ENCODE peak calls at places on chromosome 4, in four cellular contexts. V is HepG2, J is K562, Q is SK-N-SH. P is an unnamed sample.
A peak's percentile ranks its signal among the peaks of the same experiment; 100 is the strongest.

GRCh38 chr4:80243274-80244018 is 23.0 kb upstream of the FGF5 start:
- DNase-seq in V (no peak), J (no peak), Q (no peak), P (no peak)

GRCh38 chr4:76984788-76985211 is 35.2 kb downstream of the SEPTIN11 start:
- DNase-seq in V (peak; percentile 64), J (no peak), Q (peak; percentile 42), P (no peak)

GRCh38 chr4:30396772-30397475 is 323.2 kb upstream of the PCDH7 start:
- DNase-seq in V (no peak), J (no peak), Q (no peak), P (no peak)

GRCh38 chr4:85265234-85265633 is 209.7 kb upstream of the ARHGAP24 start:
- DNase-seq in V (no peak), J (no peak), Q (no peak), P (no peak)

GRCh38 chr4:145178740-145179139 is 1.6 kb downstream of the OTUD4 start:
- DNase-seq in V (no peak), J (peak; percentile 43), Q (peak; percentile 17), P (no peak)

GRCh38 chr4:108111781-108112180 is 57.0 kb downstream of the LEF1 start:
- DNase-seq in V (no peak), J (no peak), Q (no peak), P (no peak)

GRCh38 chr4:18695733-18696527 is 674.4 kb upstream of the LCORL start:
- DNase-seq in V (no peak), J (peak; percentile 1), Q (no peak), P (peak; percentile 24)

GRCh38 chr4:72110886-72111285 is 79.1 kb downstream of the NPFFR2 start:
- DNase-seq in V (no peak), J (no peak), Q (no peak), P (no peak)

GRCh38 chr4:164531336-164531735 is 222.6 kb upstream of the SMIM31 start:
- DNase-seq in V (no peak), J (no peak), Q (no peak), P (no peak)

GRCh38 chr4:26717332-26717731 is 133.4 kb downstream of the TBC1D19 start:
- DNase-seq in V (no peak), J (no peak), Q (no peak), P (no peak)

GRCh38 chr4:1211951-1212545 is 36.9 kb downstream of the CTBP1 start:
- DNase-seq in V (no peak), J (no peak), Q (no peak), P (no peak)
- TF ChIP-seq FOXJ3 in V (no peak), J (no peak), Q (no peak), P (no peak)

GRCh38 chr4:33091961-33092360 is 2371.8 kb downstream of the PCDH7 start:
- DNase-seq in V (no peak), J (no peak), Q (no peak), P (no peak)

GRCh38 chr4:33090910-33091309 is 2370.7 kb downstream of the PCDH7 start:
- DNase-seq in V (no peak), J (no peak), Q (no peak), P (no peak)

GRCh38 chr4:33088713-33089112 is 2368.5 kb downstream of the PCDH7 start:
- DNase-seq in V (no peak), J (no peak), Q (no peak), P (no peak)

GRCh38 chr4:33086351-33086900 is 2366.3 kb downstream of the PCDH7 start:
- DNase-seq in V (no peak), J (no peak), Q (no peak), P (no peak)
- TF ChIP-seq FOXJ3 in V (no peak), J (no peak), Q (no peak), P (no peak)

DNA sequence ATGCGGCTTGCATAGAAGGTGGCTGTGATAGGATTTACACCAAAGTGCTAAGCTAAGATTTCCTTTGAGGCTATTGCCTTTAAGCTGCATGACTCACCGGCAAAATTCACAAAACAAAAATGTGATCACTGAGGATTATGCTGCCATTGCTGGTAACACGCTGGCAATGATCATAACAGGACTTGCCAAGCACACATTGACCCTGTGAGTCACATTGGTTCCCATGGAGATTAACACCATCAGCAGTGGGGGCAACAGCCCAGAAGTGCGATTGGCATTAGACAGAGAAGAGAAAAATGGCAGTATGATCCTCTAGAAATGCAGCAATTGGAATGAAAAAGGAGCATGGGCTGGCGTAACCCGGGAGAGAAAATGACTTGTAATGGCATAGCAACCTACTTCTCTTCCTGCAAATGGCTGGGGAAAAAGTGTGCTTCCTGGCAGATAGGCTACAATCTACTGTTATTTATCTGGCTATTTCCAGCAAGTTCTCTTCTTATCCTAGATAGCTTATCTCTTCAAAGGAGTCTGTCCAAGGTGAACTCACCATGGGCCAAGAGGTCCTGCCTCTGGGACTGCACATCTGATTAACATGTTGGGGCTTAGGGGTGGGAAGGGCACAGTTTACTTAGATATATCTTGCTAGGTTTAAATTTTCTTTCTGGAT is 314.2 kb upstream of the IGFBP7 start:
- DNase-seq in V (no peak), J (no peak), Q (no peak), P (no peak)
- TF ChIP-seq FOXJ3 in V (no peak), J (no peak), Q (no peak), P (no peak)

GRCh38 chr4:3530663-3531254 is 1.5 kb downstream of the LRPAP1 start:
- DNase-seq in V (no peak), J (no peak), Q (no peak), P (no peak)
- TF ChIP-seq FOXJ3 in V (no peak), J (no peak), Q (no peak), P (no peak)

GRCh38 chr4:42150653-42151567 is 1.5 kb downstream of the BEND4 start:
- DNase-seq in V (no peak), J (no peak), Q (peak; percentile 66), P (peak; percentile 37)

GRCh38 chr4:42152507-42153504 is at the start of gene BEND4:
- DNase-seq in V (no peak), J (no peak), Q (peak; percentile 17), P (peak; percentile 16)

GRCh38 chr4:42149004-42149403 is 3.5 kb downstream of the BEND4 start:
- DNase-seq in V (no peak), J (no peak), Q (peak; percentile 24), P (no peak)

GRCh38 chr4:42148453-42148852 is 4.0 kb downstream of the BEND4 start:
- DNase-seq in V (no peak), J (no peak), Q (peak; percentile 39), P (no peak)

DNA sequence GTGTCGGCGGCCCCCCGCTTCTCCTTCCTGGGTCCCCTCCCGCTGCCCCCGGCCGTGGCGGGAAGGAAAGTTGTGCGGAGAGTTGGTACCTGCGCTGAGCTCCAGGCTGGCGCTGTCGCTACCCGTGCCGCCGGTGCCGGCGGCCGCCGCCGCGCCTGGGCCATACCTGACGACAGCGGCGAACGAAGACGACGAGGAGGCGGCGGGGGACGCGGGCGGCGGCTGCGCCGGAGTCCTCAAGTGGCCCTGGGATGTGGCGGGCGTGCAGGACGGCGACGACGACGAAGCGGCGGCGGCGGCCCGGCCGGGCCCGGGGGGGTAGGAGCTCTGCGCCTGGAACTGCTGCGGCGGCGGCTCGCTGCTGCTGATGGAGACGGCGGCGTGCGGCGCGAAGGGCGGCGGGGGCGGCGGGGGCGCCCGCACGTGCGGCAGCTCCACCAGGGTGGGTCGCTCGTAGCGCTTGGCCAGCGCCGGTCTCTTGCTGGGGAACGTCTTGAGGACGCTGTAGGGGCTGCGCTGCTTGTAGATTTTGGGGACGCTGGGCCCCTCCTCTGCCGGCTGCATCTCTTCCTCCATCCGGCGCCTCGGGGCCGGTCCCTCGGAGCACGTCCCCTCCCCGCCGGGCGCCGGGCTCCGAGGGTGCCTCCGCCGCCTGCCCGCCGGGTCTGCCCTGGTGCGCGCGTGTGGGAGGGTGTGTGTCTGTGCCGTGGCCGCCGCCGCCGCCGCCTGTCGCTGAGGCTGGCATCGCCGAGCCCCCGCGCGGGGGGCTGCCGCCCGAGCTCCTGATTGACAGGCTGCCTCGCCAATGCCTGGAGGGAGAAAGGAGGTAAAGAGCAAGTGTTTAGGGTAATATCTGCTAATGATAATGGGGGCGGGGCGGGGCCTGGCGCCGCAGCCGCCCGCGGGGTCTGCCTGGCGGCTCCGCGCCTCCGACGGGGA is 618 bp downstream of the BEND4 start:
- DNase-seq in V (no peak), J (no peak), Q (peak; percentile 90), P (peak; percentile 87)
- TF ChIP-seq FOXJ3 in V (no peak), J (no peak), Q (no peak), P (no peak)

DNA sequence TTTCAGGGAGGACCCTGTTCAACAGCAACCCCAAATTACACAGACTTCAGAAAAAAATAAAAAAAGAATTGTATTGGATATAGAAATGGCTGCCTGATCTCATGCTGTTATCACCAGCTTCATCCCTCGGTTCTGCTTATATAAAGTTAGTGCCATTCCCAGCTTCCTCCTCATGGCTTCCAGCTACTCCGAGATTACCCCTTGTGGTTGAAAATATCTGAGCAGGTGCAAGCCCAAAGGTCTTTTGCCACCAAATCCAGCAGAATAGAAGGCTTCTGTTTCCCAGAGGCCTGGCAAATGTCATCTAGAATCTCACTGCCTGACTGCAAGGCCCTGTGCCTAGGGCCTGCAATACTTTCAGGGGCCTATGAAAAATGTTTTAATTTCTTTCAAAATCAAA is 13.8 kb upstream of the HPGDS start:
- DNase-seq in V (no peak), J (no peak), Q (no peak), P (no peak)
- TF ChIP-seq FOXJ3 in V (no peak), J (no peak), Q (no peak), P (no peak)

GRCh38 chr4:14072506-14072905 is 445.0 kb upstream of the BOD1L1 start:
- DNase-seq in V (no peak), J (no peak), Q (no peak), P (no peak)

GRCh38 chr4:14079601-14080000 is 452.1 kb upstream of the BOD1L1 start:
- DNase-seq in V (no peak), J (no peak), Q (no peak), P (no peak)

DNA sequence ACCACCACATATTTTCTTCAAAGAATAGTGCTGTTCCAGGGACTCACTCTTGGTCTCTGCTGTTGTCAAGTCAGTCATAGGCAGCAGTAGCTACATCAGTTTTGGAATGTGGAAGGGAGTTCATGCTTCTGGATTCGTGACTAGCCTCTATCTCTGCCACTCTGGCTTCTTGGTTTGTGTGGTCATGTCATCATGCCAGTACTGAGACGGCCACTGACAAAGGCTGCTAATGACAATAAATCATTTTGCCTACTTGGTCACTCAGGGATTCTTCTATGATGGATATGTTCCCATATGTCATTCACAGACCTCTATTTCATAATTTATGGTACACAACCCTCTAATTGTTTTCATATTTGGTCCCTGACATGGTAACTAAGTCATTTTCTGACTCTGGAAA is 450.8 kb upstream of the BOD1L1 start:
- DNase-seq in V (no peak), J (no peak), Q (no peak), P (no peak)
- TF ChIP-seq FOXJ3 in V (no peak), J (no peak), Q (no peak), P (no peak)

DNA sequence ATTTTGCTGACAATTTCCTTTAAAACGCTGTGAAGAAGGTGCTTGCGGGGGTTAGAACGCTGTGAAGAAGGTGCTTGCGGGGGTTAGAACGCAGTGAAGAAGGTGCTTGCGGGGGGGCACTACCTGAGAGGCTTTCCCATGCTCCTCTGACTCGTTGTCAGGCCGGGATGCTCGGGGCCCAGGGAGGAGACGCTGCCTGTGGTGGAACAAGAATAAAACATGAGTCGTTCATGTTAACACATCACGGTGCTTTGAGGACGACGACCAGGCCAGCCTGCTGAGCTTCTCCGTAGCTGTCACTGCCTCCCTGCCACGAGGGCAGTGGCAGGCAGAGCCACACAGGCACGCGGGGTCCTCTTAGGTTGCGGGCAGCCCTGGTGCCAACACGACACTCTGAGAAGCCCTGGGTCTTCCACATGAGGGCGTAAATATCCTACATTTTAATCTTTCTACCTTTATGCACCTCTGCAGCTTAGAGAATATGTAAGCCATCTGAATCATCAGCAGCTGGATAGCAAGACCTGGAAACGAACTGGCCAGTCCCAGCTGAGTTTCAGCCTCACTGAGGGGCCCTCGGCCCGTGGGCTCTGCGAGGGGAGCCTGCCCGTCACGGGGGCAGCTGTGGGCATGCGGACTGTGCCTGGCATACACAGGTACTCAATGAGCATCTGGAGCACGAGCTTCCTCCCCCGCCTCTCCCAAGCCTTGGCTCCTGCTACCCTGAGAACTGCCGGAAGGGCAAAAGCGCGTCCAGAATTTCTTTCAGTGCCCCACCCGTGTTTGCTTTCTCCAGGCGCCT is 47.0 kb downstream of the FGFRL1 start:
- DNase-seq in V (no peak), J (no peak), Q (no peak), P (no peak)
- TF ChIP-seq FOXJ3 in V (no peak), J (no peak), Q (no peak), P (no peak)

P was measured in WTC11.